ENCODE peak calls at places on chromosomes 11 and 22, in nine cellular contexts. One of them, this sample, is unnamed.

GRCh38 chr11:29135504-29135903 is 881.3 kb downstream of the KCNA4 start:
- DNase-seq in hippocampal formation: no peak
- DNase-seq in mesenteric fat pad: no peak
- DNase-seq in stimulated activated CD4-positive, alpha-beta T cell treated with anti-CD3 and anti-CD28 coated beads, Interleukin-1b, Interleukin-23, amount 100 ng/mL, for 1 hour: no peak
- DNase-seq in NCI-H345: no peak
- DNase-seq in HT1080: no peak
- DNase-seq in T follicular helper cell: no peak
- DNase-seq in GM06990: no peak
- DNase-seq in HCT116: no peak
- DNase-seq in this sample: no peak

GRCh38 chr11:11528986-11529385 is 92.8 kb downstream of the GALNT18 start:
- DNase-seq in hippocampal formation: no peak
- DNase-seq in mesenteric fat pad: no peak
- DNase-seq in stimulated activated CD4-positive, alpha-beta T cell treated with anti-CD3 and anti-CD28 coated beads, Interleukin-1b, Interleukin-23, amount 100 ng/mL, for 1 hour: no peak
- DNase-seq in NCI-H345: no peak
- DNase-seq in HT1080: no peak
- DNase-seq in T follicular helper cell: no peak
- DNase-seq in GM06990: no peak
- DNase-seq in HCT116: no peak
- DNase-seq in this sample: no peak

GRCh38 chr22:25085156-25085555 is 114.5 kb upstream of the CRYBB3 start:
- DNase-seq in hippocampal formation: no peak
- DNase-seq in mesenteric fat pad: no peak
- DNase-seq in stimulated activated CD4-positive, alpha-beta T cell treated with anti-CD3 and anti-CD28 coated beads, Interleukin-1b, Interleukin-23, amount 100 ng/mL, for 1 hour: no peak
- DNase-seq in NCI-H345: no peak
- DNase-seq in HT1080: no peak
- DNase-seq in T follicular helper cell: no peak
- DNase-seq in GM06990: no peak
- DNase-seq in HCT116: no peak
- DNase-seq in this sample: no peak

GRCh38 chr11:129434641-129435498 is 59.2 kb downstream of the BARX2 start:
- DNase-seq in hippocampal formation: no peak
- DNase-seq in mesenteric fat pad: no peak
- DNase-seq in stimulated activated CD4-positive, alpha-beta T cell treated with anti-CD3 and anti-CD28 coated beads, Interleukin-1b, Interleukin-23, amount 100 ng/mL, for 1 hour: no peak
- DNase-seq in NCI-H345: no peak
- DNase-seq in HT1080: no peak
- DNase-seq in T follicular helper cell: no peak
- DNase-seq in GM06990: no peak
- DNase-seq in HCT116: no peak
- DNase-seq in this sample: no peak

GRCh38 chr11:74592063-74592440 is 330 bp upstream of the POLD3 start:
- DNase-seq in hippocampal formation: no peak
- DNase-seq in mesenteric fat pad: no peak
- DNase-seq in stimulated activated CD4-positive, alpha-beta T cell treated with anti-CD3 and anti-CD28 coated beads, Interleukin-1b, Interleukin-23, amount 100 ng/mL, for 1 hour: no peak
- DNase-seq in NCI-H345: no peak
- DNase-seq in HT1080: no peak
- DNase-seq in T follicular helper cell: no peak
- DNase-seq in GM06990: no peak
- DNase-seq in HCT116: no peak
- DNase-seq in this sample: no peak

GRCh38 chr11:74141274-74141695 is 29.5 kb downstream of the C2CD3 start:
- DNase-seq in hippocampal formation: no peak
- DNase-seq in mesenteric fat pad: no peak
- DNase-seq in stimulated activated CD4-positive, alpha-beta T cell treated with anti-CD3 and anti-CD28 coated beads, Interleukin-1b, Interleukin-23, amount 100 ng/mL, for 1 hour: no peak
- DNase-seq in NCI-H345: peak; percentile 19
- DNase-seq in HT1080: peak; percentile 30
- DNase-seq in T follicular helper cell: no peak
- DNase-seq in GM06990: no peak
- DNase-seq in HCT116: no peak
- DNase-seq in this sample: no peak

GRCh38 chr11:76778874-76779273 is 4.3 kb upstream of the TSKU start:
- DNase-seq in hippocampal formation: no peak
- DNase-seq in mesenteric fat pad: no peak
- DNase-seq in stimulated activated CD4-positive, alpha-beta T cell treated with anti-CD3 and anti-CD28 coated beads, Interleukin-1b, Interleukin-23, amount 100 ng/mL, for 1 hour: no peak
- DNase-seq in NCI-H345: no peak
- DNase-seq in HT1080: no peak
- DNase-seq in T follicular helper cell: no peak
- DNase-seq in GM06990: no peak
- DNase-seq in HCT116: no peak
- DNase-seq in this sample: no peak

GRCh38 chr11:76599041-76600013 is 71.2 kb downstream of the LRRC32 start:
- DNase-seq in hippocampal formation: no peak
- DNase-seq in mesenteric fat pad: no peak
- DNase-seq in stimulated activated CD4-positive, alpha-beta T cell treated with anti-CD3 and anti-CD28 coated beads, Interleukin-1b, Interleukin-23, amount 100 ng/mL, for 1 hour: no peak
- DNase-seq in NCI-H345: no peak
- DNase-seq in HT1080: peak; percentile 61
- DNase-seq in T follicular helper cell: no peak
- DNase-seq in GM06990: no peak
- DNase-seq in HCT116: no peak
- DNase-seq in this sample: peak; percentile 84

GRCh38 chr11:35478411-35479139 is 46.8 kb downstream of the PAMR1 start:
- DNase-seq in hippocampal formation: peak; percentile 60
- DNase-seq in mesenteric fat pad: no peak
- DNase-seq in stimulated activated CD4-positive, alpha-beta T cell treated with anti-CD3 and anti-CD28 coated beads, Interleukin-1b, Interleukin-23, amount 100 ng/mL, for 1 hour: no peak
- DNase-seq in NCI-H345: no peak
- DNase-seq in HT1080: no peak
- DNase-seq in T follicular helper cell: no peak
- DNase-seq in GM06990: no peak
- DNase-seq in HCT116: no peak
- DNase-seq in this sample: no peak

GRCh38 chr11:134731562-134731961 is 319.5 kb upstream of the B3GAT1 start:
- DNase-seq in hippocampal formation: no peak
- DNase-seq in mesenteric fat pad: peak; percentile 18
- DNase-seq in stimulated activated CD4-positive, alpha-beta T cell treated with anti-CD3 and anti-CD28 coated beads, Interleukin-1b, Interleukin-23, amount 100 ng/mL, for 1 hour: no peak
- DNase-seq in NCI-H345: peak; percentile 48
- DNase-seq in HT1080: no peak
- DNase-seq in T follicular helper cell: no peak
- DNase-seq in GM06990: no peak
- DNase-seq in HCT116: no peak
- DNase-seq in this sample: no peak

GRCh38 chr22:31227186-31227585 is 15.1 kb downstream of the LIMK2 start:
- DNase-seq in hippocampal formation: no peak
- DNase-seq in mesenteric fat pad: no peak
- DNase-seq in stimulated activated CD4-positive, alpha-beta T cell treated with anti-CD3 and anti-CD28 coated beads, Interleukin-1b, Interleukin-23, amount 100 ng/mL, for 1 hour: no peak
- DNase-seq in NCI-H345: no peak
- DNase-seq in HT1080: no peak
- DNase-seq in T follicular helper cell: no peak
- DNase-seq in GM06990: no peak
- DNase-seq in HCT116: no peak
- DNase-seq in this sample: no peak

GRCh38 chr11:75014129-75014528 is 25.4 kb downstream of the NEU3 start:
- DNase-seq in hippocampal formation: no peak
- DNase-seq in mesenteric fat pad: no peak
- DNase-seq in stimulated activated CD4-positive, alpha-beta T cell treated with anti-CD3 and anti-CD28 coated beads, Interleukin-1b, Interleukin-23, amount 100 ng/mL, for 1 hour: no peak
- DNase-seq in NCI-H345: no peak
- DNase-seq in HT1080: peak; percentile 68
- DNase-seq in T follicular helper cell: no peak
- DNase-seq in GM06990: no peak
- DNase-seq in HCT116: no peak
- DNase-seq in this sample: no peak

GRCh38 chr11:76729214-76729613 is 53.9 kb upstream of the TSKU start:
- DNase-seq in hippocampal formation: no peak
- DNase-seq in mesenteric fat pad: no peak
- DNase-seq in stimulated activated CD4-positive, alpha-beta T cell treated with anti-CD3 and anti-CD28 coated beads, Interleukin-1b, Interleukin-23, amount 100 ng/mL, for 1 hour: no peak
- DNase-seq in NCI-H345: no peak
- DNase-seq in HT1080: no peak
- DNase-seq in T follicular helper cell: no peak
- DNase-seq in GM06990: no peak
- DNase-seq in HCT116: no peak
- DNase-seq in this sample: no peak

GRCh38 chr11:123567466-123567865 is 87.0 kb downstream of the SCN3B start:
- DNase-seq in hippocampal formation: peak; percentile 44
- DNase-seq in mesenteric fat pad: no peak
- DNase-seq in stimulated activated CD4-positive, alpha-beta T cell treated with anti-CD3 and anti-CD28 coated beads, Interleukin-1b, Interleukin-23, amount 100 ng/mL, for 1 hour: no peak
- DNase-seq in NCI-H345: no peak
- DNase-seq in HT1080: no peak
- DNase-seq in T follicular helper cell: no peak
- DNase-seq in GM06990: no peak
- DNase-seq in HCT116: no peak
- DNase-seq in this sample: no peak

GRCh38 chr11:119403021-119403420 is 20.0 kb downstream of the THY1 start:
- DNase-seq in hippocampal formation: no peak
- DNase-seq in mesenteric fat pad: no peak
- DNase-seq in stimulated activated CD4-positive, alpha-beta T cell treated with anti-CD3 and anti-CD28 coated beads, Interleukin-1b, Interleukin-23, amount 100 ng/mL, for 1 hour: no peak
- DNase-seq in NCI-H345: no peak
- DNase-seq in HT1080: no peak
- DNase-seq in T follicular helper cell: no peak
- DNase-seq in GM06990: no peak
- DNase-seq in HCT116: no peak
- DNase-seq in this sample: peak; percentile 62

GRCh38 chr11:8728566-8728965 is 46.0 kb downstream of the RPL27A start:
- DNase-seq in hippocampal formation: no peak
- DNase-seq in mesenteric fat pad: no peak
- DNase-seq in stimulated activated CD4-positive, alpha-beta T cell treated with anti-CD3 and anti-CD28 coated beads, Interleukin-1b, Interleukin-23, amount 100 ng/mL, for 1 hour: no peak
- DNase-seq in NCI-H345: no peak
- DNase-seq in HT1080: peak; percentile 66
- DNase-seq in T follicular helper cell: no peak
- DNase-seq in GM06990: no peak
- DNase-seq in HCT116: no peak
- DNase-seq in this sample: no peak

GRCh38 chr11:57430946-57431345 is 4.0 kb upstream of the SLC43A3 start:
- DNase-seq in hippocampal formation: no peak
- DNase-seq in mesenteric fat pad: no peak
- DNase-seq in stimulated activated CD4-positive, alpha-beta T cell treated with anti-CD3 and anti-CD28 coated beads, Interleukin-1b, Interleukin-23, amount 100 ng/mL, for 1 hour: no peak
- DNase-seq in NCI-H345: no peak
- DNase-seq in HT1080: no peak
- DNase-seq in T follicular helper cell: no peak
- DNase-seq in GM06990: no peak
- DNase-seq in HCT116: no peak
- DNase-seq in this sample: no peak

GRCh38 chr22:19368876-19369275 is 62.7 kb downstream of the HIRA start:
- DNase-seq in hippocampal formation: no peak
- DNase-seq in mesenteric fat pad: no peak
- DNase-seq in stimulated activated CD4-positive, alpha-beta T cell treated with anti-CD3 and anti-CD28 coated beads, Interleukin-1b, Interleukin-23, amount 100 ng/mL, for 1 hour: no peak
- DNase-seq in NCI-H345: no peak
- DNase-seq in HT1080: no peak
- DNase-seq in T follicular helper cell: no peak
- DNase-seq in GM06990: no peak
- DNase-seq in HCT116: no peak
- DNase-seq in this sample: no peak

GRCh38 chr11:46367244-46367915 is 14.1 kb upstream of the MDK start:
- DNase-seq in hippocampal formation: no peak
- DNase-seq in mesenteric fat pad: no peak
- DNase-seq in stimulated activated CD4-positive, alpha-beta T cell treated with anti-CD3 and anti-CD28 coated beads, Interleukin-1b, Interleukin-23, amount 100 ng/mL, for 1 hour: peak; percentile 49
- DNase-seq in NCI-H345: peak; percentile 38
- DNase-seq in HT1080: peak; percentile 41
- DNase-seq in T follicular helper cell: peak; percentile 63
- DNase-seq in GM06990: peak; percentile 72
- DNase-seq in HCT116: no peak
- DNase-seq in this sample: peak; percentile 90

GRCh38 chr11:33970984-33971466 is 79.1 kb upstream of the LMO2 start:
- DNase-seq in hippocampal formation: peak; percentile 35
- DNase-seq in mesenteric fat pad: no peak
- DNase-seq in stimulated activated CD4-positive, alpha-beta T cell treated with anti-CD3 and anti-CD28 coated beads, Interleukin-1b, Interleukin-23, amount 100 ng/mL, for 1 hour: no peak
- DNase-seq in NCI-H345: peak; percentile 60
- DNase-seq in HT1080: peak; percentile 52
- DNase-seq in T follicular helper cell: no peak
- DNase-seq in GM06990: peak; percentile 18
- DNase-seq in HCT116: peak; percentile 64
- DNase-seq in this sample: no peak

GRCh38 chr11:95375881-95376280 is 144.9 kb upstream of the SESN3 start:
- DNase-seq in hippocampal formation: no peak
- DNase-seq in mesenteric fat pad: no peak
- DNase-seq in stimulated activated CD4-positive, alpha-beta T cell treated with anti-CD3 and anti-CD28 coated beads, Interleukin-1b, Interleukin-23, amount 100 ng/mL, for 1 hour: no peak
- DNase-seq in NCI-H345: peak; percentile 8
- DNase-seq in HT1080: no peak
- DNase-seq in T follicular helper cell: no peak
- DNase-seq in GM06990: no peak
- DNase-seq in HCT116: no peak
- DNase-seq in this sample: no peak

GRCh38 chr22:20180640-20181039 is 29.8 kb upstream of the CCDC188 start:
- DNase-seq in hippocampal formation: no peak
- DNase-seq in mesenteric fat pad: no peak
- DNase-seq in stimulated activated CD4-positive, alpha-beta T cell treated with anti-CD3 and anti-CD28 coated beads, Interleukin-1b, Interleukin-23, amount 100 ng/mL, for 1 hour: no peak
- DNase-seq in NCI-H345: no peak
- DNase-seq in HT1080: no peak
- DNase-seq in T follicular helper cell: no peak
- DNase-seq in GM06990: no peak
- DNase-seq in HCT116: no peak
- DNase-seq in this sample: no peak